ENCODE peak calls at places on chromosomes 16 and 17, in six cellular contexts. L is right atrium auricular region, J is astrocyte of the spinal cord, U is breast epithelium, G is thoracic aorta, K is gastrocnemius medialis. F is an unnamed sample.

GRCh38 chr16:50153648-50154368 is 702 bp downstream of the TENT4B start:
- DNase-seq in L (peak; percentile 58), J (no peak), U (no peak), G (no peak), K (peak; percentile 7), F (no peak)

GRCh38 chr16:59865071-59865671 is 1131.1 kb upstream of the GOT2 start:
- DNase-seq in L (no peak), J (no peak), U (no peak), G (no peak), K (no peak), F (no peak)

GRCh38 chr16:8768701-8769100 is 28.7 kb downstream of the TMEM186 start:
- DNase-seq in L (no peak), J (no peak), U (no peak), G (no peak), K (no peak), F (no peak)

GRCh38 chr16:976389-976931 is 5.1 kb upstream of the SOX8 start:
- DNase-seq in L (no peak), J (no peak), U (no peak), G (no peak), K (no peak), F (no peak)

GRCh38 chr17:27430882-27431491 is 25.3 kb upstream of the KSR1 start:
- DNase-seq in L (no peak), J (peak; percentile 35), U (no peak), G (no peak), K (no peak), F (peak; percentile 35)

GRCh38 chr16:1642148-1642547 is 30.0 kb downstream of the CRAMP1 start:
- DNase-seq in L (no peak), J (no peak), U (no peak), G (no peak), K (peak; percentile 83), F (no peak)

GRCh38 chr17:68401288-68401687 is 56.0 kb downstream of the WIPI1 start:
- DNase-seq in L (no peak), J (no peak), U (no peak), G (no peak), K (no peak), F (no peak)

GRCh38 chr17:83181991-83182619 is 102.7 kb downstream of the METRNL start:
- DNase-seq in L (peak; percentile 50), J (no peak), U (no peak), G (no peak), K (no peak), F (no peak)

GRCh38 chr16:57544129-57544653 is 1.7 kb downstream of the ADGRG5 start:
- DNase-seq in L (peak; percentile 40), J (no peak), U (peak; percentile 16), G (no peak), K (no peak), F (no peak)

GRCh38 chr16:88983771-88984687 is 7.0 kb upstream of the CBFA2T3 start:
- DNase-seq in L (no peak), J (no peak), U (no peak), G (no peak), K (no peak), F (no peak)

GRCh38 chr17:38418693-38419507 is 9.4 kb upstream of the ARHGAP23 start:
- DNase-seq in L (no peak), J (no peak), U (no peak), G (no peak), K (no peak), F (no peak)

GRCh38 chr16:50040710-50041109 is 15.7 kb downstream of the CNEP1R1 start:
- DNase-seq in L (no peak), J (no peak), U (no peak), G (no peak), K (no peak), F (no peak)

GRCh38 chr17:38667099-38667786 is 7.5 kb downstream of the EPOP start:
- DNase-seq in L (peak; percentile 78), J (peak; percentile 68), U (peak; percentile 45), G (no peak), K (peak; percentile 24), F (peak; percentile 72)

GRCh38 chr17:67974598-67975066 is 21.6 kb downstream of the C17orf58 start:
- DNase-seq in L (peak; percentile 38), J (no peak), U (no peak), G (no peak), K (no peak), F (no peak)

GRCh38 chr16:20484726-20485125 is 33.4 kb downstream of the ACSM2A start:
- DNase-seq in L (no peak), J (no peak), U (no peak), G (no peak), K (no peak), F (no peak)

GRCh38 chr17:38888842-38889241 is 19.0 kb downstream of the LASP1 start:
- DNase-seq in L (no peak), J (no peak), U (no peak), G (no peak), K (no peak), F (no peak)

GRCh38 chr16:59116744-59117143 is 382.6 kb upstream of the GOT2 start:
- DNase-seq in L (no peak), J (no peak), U (no peak), G (no peak), K (no peak), F (no peak)

GRCh38 chr16:58377932-58378331 is 14.3 kb upstream of the GINS3 start:
- DNase-seq in L (no peak), J (no peak), U (no peak), G (no peak), K (no peak), F (no peak)

GRCh38 chr16:77599793-77600415 is 122.4 kb upstream of the NUDT7 start:
- DNase-seq in L (no peak), J (peak; percentile 50), U (no peak), G (no peak), K (no peak), F (peak; percentile 55)

GRCh38 chr16:4682616-4683254 is 10.6 kb upstream of the NUDT16L1 start:
- DNase-seq in L (no peak), J (peak; percentile 39), U (no peak), G (no peak), K (no peak), F (peak; percentile 34)

GRCh38 chr16:26981266-26981938 is 85.3 kb upstream of the C16orf82 start:
- DNase-seq in L (no peak), J (peak; percentile 82), U (no peak), G (no peak), K (no peak), F (peak; percentile 90)

GRCh38 chr16:85554791-85555548 is 58.2 kb upstream of the GSE1 start:
- DNase-seq in L (peak; percentile 87), J (peak; percentile 59), U (no peak), G (peak; percentile 53), K (no peak), F (peak; percentile 70)

GRCh38 chr17:43367588-43368242 is 31.1 kb upstream of the ARL4D start:
- DNase-seq in L (no peak), J (peak; percentile 92), U (no peak), G (no peak), K (no peak), F (peak; percentile 87)

GRCh38 chr16:49881890-49882289 is 26.0 kb upstream of the ZNF423 start:
- DNase-seq in L (no peak), J (no peak), U (no peak), G (no peak), K (no peak), F (no peak)

GRCh38 chr16:49415083-49415482 is 41.5 kb downstream of the C16orf78 start:
- DNase-seq in L (no peak), J (no peak), U (no peak), G (no peak), K (no peak), F (no peak)

DNA sequence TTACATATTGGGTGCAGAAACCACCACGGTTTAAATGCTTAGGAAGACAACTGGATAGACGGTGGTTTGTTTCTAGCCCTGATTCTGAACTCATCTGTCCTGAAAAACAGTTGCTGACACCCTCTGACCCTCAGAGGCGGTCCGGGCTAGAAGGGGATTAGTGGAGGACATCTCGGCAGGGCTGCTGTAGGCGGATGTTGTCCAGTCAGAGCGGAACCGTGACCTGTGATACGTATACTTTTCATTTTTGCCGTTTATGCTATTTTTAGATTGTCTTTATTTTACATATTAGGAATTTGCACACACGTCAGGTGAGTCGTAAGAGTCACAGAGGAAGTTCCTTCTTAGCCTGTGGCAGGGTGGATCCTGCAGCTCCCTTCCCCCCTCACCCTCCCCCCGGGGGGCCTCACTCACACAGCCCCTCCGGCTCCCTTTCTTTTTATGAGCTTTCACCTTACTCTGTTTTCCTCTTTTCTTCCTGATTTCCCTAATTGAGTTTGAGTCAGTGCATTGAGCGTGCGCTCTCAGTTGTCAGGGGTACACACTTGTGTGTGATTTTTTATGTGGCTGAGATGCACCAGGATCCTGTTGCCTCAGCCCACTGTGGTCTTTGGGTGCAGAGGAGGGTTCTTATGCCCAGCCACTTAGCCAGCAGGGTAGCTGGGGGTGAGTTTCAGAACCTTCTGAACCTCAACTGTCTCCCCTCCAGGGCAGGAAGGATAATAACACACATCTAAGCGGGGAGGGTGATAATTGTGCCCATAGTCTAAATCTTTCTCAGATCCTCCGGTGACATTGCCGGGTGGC is 211.1 kb upstream of the CHMP6 start:
- DNase-seq in L (no peak), J (no peak), U (no peak), G (no peak), K (no peak), F (peak; percentile 77)
- H3K4me3 ChIP-seq in L (no peak overlapping the region), J (no peak overlapping the region), U (no peak overlapping the region), G (no peak overlapping the region), K (no peak overlapping the region), F (peak overlapping the region; percentile 8)

GRCh38 chr17:46977348-46977747 is 1.7 kb downstream of the RPRML start:
- DNase-seq in L (no peak), J (no peak), U (no peak), G (no peak), K (no peak), F (peak; percentile 18)
- TF ChIP-seq CTCF in L (peak; percentile 21), J (peak; percentile 34), U (no peak), G (no peak), K (no peak), F (peak; percentile 9)

DNA sequence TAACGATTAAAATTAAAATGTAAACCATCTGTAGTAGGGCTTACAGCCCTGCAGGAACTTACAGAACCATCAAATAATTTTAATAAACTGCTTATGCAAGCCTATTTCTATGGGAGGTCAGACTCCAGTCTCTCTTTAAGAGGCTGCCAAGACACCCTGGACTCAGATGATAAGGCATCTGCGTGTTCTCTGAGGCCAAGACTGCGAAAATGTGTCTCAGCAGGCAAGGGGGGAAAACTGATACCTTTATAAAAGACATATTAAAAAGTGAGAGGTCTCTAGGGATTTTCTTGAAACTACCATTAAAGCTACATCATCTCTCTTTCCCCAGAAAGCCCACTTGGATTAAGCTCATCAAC is 32.2 kb downstream of the MPHOSPH6 start:
- DNase-seq in L (no peak), J (no peak), U (no peak), G (no peak), K (no peak), F (no peak)
- H3K4me3 ChIP-seq in L (no peak overlapping the region), J (no peak overlapping the region), U (no peak overlapping the region), G (no peak overlapping the region), K (no peak overlapping the region), F (no peak overlapping the region)

GRCh38 chr16:56483394-56483793 is 32.0 kb downstream of the OGFOD1 start:
- DNase-seq in L (no peak), J (no peak), U (no peak), G (no peak), K (no peak), F (no peak)

GRCh38 chr16:56479469-56479868 is 28.1 kb downstream of the OGFOD1 start:
- DNase-seq in L (no peak), J (no peak), U (no peak), G (no peak), K (no peak), F (no peak)

GRCh38 chr16:56481468-56482112 is 30.2 kb downstream of the OGFOD1 start:
- DNase-seq in L (no peak), J (peak; percentile 72), U (no peak), G (no peak), K (peak; percentile 83), F (peak; percentile 55)

GRCh38 chr16:56480776-56481467 is 29.6 kb downstream of the OGFOD1 start:
- DNase-seq in L (no peak), J (no peak), U (no peak), G (no peak), K (peak; percentile 31), F (peak; percentile 48)

GRCh38 chr16:56482667-56483236 is 31.4 kb downstream of the OGFOD1 start:
- DNase-seq in L (no peak), J (no peak), U (no peak), G (no peak), K (no peak), F (no peak)
- TF ChIP-seq CTCF in L (no peak), J (no peak), U (no peak), G (no peak), K (no peak), F (no peak)